ENCODE peak calls at places on chromosomes 1 and 21, in four cellular contexts. N is fibroblast of lung, Q is mesothelial cell of epicardium, P is HFF-Myc. J is an unnamed sample.

GRCh38 chr21:37220433-37220980 is 46.6 kb downstream of the VPS26C start:
- DNase-seq in N (peak), Q (no peak), P (no peak), J (peak)

GRCh38 chr1:40039757-40040510 is 595 bp upstream of the CAP1 start:
- DNase-seq in N (peak), Q (peak), P (peak), J (peak)

GRCh38 chr1:12620931-12621330 is 2.9 kb upstream of the DHRS3 start:
- DNase-seq in N (no peak), Q (no peak), P (no peak), J (no peak)

GRCh38 chr1:159879977-159880376 is 17.5 kb upstream of the VSIG8 start:
- DNase-seq in N (peak), Q (no peak), P (no peak), J (no peak)

GRCh38 chr1:239112092-239112491 is 274.3 kb upstream of the CHRM3 start:
- DNase-seq in N (no peak), Q (no peak), P (no peak), J (no peak)

GRCh38 chr1:16351994-16352841 is at the start of gene FBXO42:
- DNase-seq in N (peak), Q (peak), P (peak), J (peak)

GRCh38 chr1:171206956-171207355 is 21.9 kb downstream of the FMO2 start:
- DNase-seq in N (no peak), Q (no peak), P (no peak), J (no peak)

GRCh38 chr1:153341431-153341934 is 7.2 kb downstream of the PGLYRP4 start:
- DNase-seq in N (no peak), Q (no peak), P (no peak), J (no peak)

GRCh38 chr1:112093372-112093694 is 103.9 kb upstream of the KCND3 start:
- DNase-seq in N (no peak), Q (no peak), P (no peak), J (no peak)

GRCh38 chr1:214882621-214883020 is 199.9 kb upstream of the KCNK2 start:
- DNase-seq in N (no peak), Q (no peak), P (no peak), J (no peak)

GRCh38 chr1:223229756-223230155 is 86.7 kb upstream of the TLR5 start:
- DNase-seq in N (no peak), Q (peak), P (no peak), J (no peak)

GRCh38 chr1:28449904-28450303 is 55.9 kb upstream of the RCC1 start:
- DNase-seq in N (no peak), Q (no peak), P (no peak), J (peak)

GRCh38 chr21:42666918-42667317 is 13.5 kb downstream of the PDE9A start:
- DNase-seq in N (no peak), Q (no peak), P (no peak), J (no peak)

GRCh38 chr1:181013144-181013543 is 9.5 kb downstream of the STX6 start:
- DNase-seq in N (no peak), Q (no peak), P (no peak), J (peak)

GRCh38 chr1:82819234-82819633 is 1018.5 kb downstream of the ADGRL2 start:
- DNase-seq in N (no peak), Q (no peak), P (no peak), J (peak)

GRCh38 chr1:165933446-165934170 is 106.2 kb downstream of the UCK2 start:
- DNase-seq in N (no peak), Q (no peak), P (no peak), J (no peak)

GRCh38 chr1:218880484-218881060 is 293.1 kb upstream of the LYPLAL1 start:
- DNase-seq in N (no peak), Q (no peak), P (no peak), J (no peak)

GRCh38 chr1:111649648-111650047 is 30.1 kb downstream of the RAP1A start:
- DNase-seq in N (no peak), Q (no peak), P (no peak), J (no peak)

GRCh38 chr1:226602186-226603029 is 53.8 kb downstream of the STUM start:
- DNase-seq in N (peak), Q (no peak), P (peak), J (no peak)

GRCh38 chr1:54528613-54529012 is 19.4 kb upstream of the ACOT11 start:
- DNase-seq in N (no peak), Q (no peak), P (no peak), J (no peak)

GRCh38 chr1:204169871-204170270 is 3.7 kb upstream of the REN start:
- DNase-seq in N (no peak), Q (no peak), P (no peak), J (no peak)

GRCh38 chr1:76395059-76395458 is 320.5 kb downstream of the ST6GALNAC3 start:
- DNase-seq in N (no peak), Q (no peak), P (no peak), J (no peak)

GRCh38 chr1:174023438-174023837 is 1.3 kb upstream of the RC3H1 start:
- DNase-seq in N (no peak), Q (no peak), P (no peak), J (no peak)

GRCh38 chr1:195948123-195948895 is 659.9 kb downstream of the KCNT2 start:
- DNase-seq in N (no peak), Q (no peak), P (no peak), J (no peak)

GRCh38 chr21:18245493-18245967 is 897 bp downstream of the CHODL start:
- DNase-seq in N (no peak), Q (no peak), P (no peak), J (no peak)

GRCh38 chr1:153919879-153920852 is 2.6 kb downstream of the GATAD2B start:
- DNase-seq in N (peak), Q (no peak), P (peak), J (peak)

GRCh38 chr1:55472784-55473183 is 257.6 kb upstream of the USP24 start:
- DNase-seq in N (no peak), Q (no peak), P (no peak), J (no peak)

GRCh38 chr1:890661-891060 is 33.1 kb upstream of the SAMD11 start:
- DNase-seq in N (peak), Q (no peak), P (no peak), J (no peak)

GRCh38 chr1:162347281-162347680 is 29.4 kb downstream of the SPATA46 start:
- DNase-seq in N (no peak), Q (no peak), P (no peak), J (no peak)

GRCh38 chr1:202698276-202698675 is 12.0 kb downstream of the SYT2 start:
- DNase-seq in N (no peak), Q (no peak), P (no peak), J (no peak)

GRCh38 chr1:3066250-3066711 is 2.7 kb upstream of the PRDM16 start:
- DNase-seq in N (peak), Q (peak), P (no peak), J (no peak)

GRCh38 chr1:226797151-226797550 is 58.1 kb upstream of the ITPKB start:
- DNase-seq in N (no peak), Q (no peak), P (no peak), J (no peak)

GRCh38 chr1:214418380-214418779 is 133.0 kb downstream of the PTPN14 start:
- DNase-seq in N (peak), Q (no peak), P (no peak), J (no peak)

GRCh38 chr1:70003509-70003908 is 201.9 kb downstream of the LRRC40 start:
- DNase-seq in N (no peak), Q (no peak), P (no peak), J (no peak)

GRCh38 chr1:183306317-183307042 is 111.7 kb downstream of the NMNAT2 start:
- DNase-seq in N (peak), Q (no peak), P (no peak), J (no peak)

GRCh38 chr1:90371106-90371813 is 345.8 kb downstream of the BARHL2 start:
- DNase-seq in N (peak), Q (no peak), P (no peak), J (no peak)

GRCh38 chr1:206041640-206042039 is 11.3 kb upstream of the RHEX start:
- DNase-seq in N (no peak), Q (no peak), P (no peak), J (no peak)

DNA sequence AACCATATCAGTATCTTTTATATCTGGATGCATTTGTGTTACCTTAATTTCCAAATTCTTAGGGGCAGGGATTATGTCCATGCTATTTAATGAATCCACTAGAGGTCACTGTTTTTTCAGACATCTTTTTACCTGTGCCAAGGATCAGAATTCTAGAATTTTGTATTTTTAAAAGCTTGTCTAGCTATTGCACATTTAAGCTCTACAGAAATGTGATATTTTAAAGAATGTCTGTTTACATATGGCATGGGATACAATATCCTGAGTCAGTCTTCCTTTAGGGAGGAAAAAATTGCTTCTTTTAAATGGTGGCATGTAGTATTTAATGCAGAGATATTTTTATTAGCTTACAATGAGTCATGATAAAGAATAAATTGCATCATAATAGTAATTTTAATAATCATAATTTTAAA is 11.3 kb downstream of the RPAP2 start:
- DNase-seq in N (peak), Q (no peak), P (no peak), J (no peak)
- TF ChIP-seq CTCF in N (peak), Q (peak), P (peak), J (peak)

GRCh38 chr1:79198841-79199240 is 192.3 kb upstream of the ADGRL4 start:
- DNase-seq in N (peak), Q (no peak), P (no peak), J (no peak)
- TF ChIP-seq CTCF in N (no peak), Q (no peak), P (no peak), J (no peak)

GRCh38 chr1:207893737-207894582 is 17.0 kb downstream of the CD34 start:
- DNase-seq in N (no peak), Q (no peak), P (no peak), J (no peak)

GRCh38 chr1:207898836-207899235 is 12.1 kb downstream of the CD34 start:
- DNase-seq in N (no peak), Q (no peak), P (no peak), J (no peak)

GRCh38 chr1:207896547-207896946 is 14.4 kb downstream of the CD34 start:
- DNase-seq in N (no peak), Q (no peak), P (no peak), J (no peak)

GRCh38 chr1:207898260-207898659 is 12.7 kb downstream of the CD34 start:
- DNase-seq in N (no peak), Q (no peak), P (no peak), J (no peak)

GRCh38 chr1:207897188-207897587 is 13.7 kb downstream of the CD34 start:
- DNase-seq in N (peak), Q (no peak), P (no peak), J (no peak)
- TF ChIP-seq CTCF in N (peak), Q (peak), P (no peak), J (no peak)

GRCh38 chr1:209080170-209080781 is 503.2 kb upstream of the CAMK1G start:
- DNase-seq in N (no peak), Q (no peak), P (no peak), J (no peak)

GRCh38 chr1:209074575-209075250 is 508.8 kb upstream of the CAMK1G start:
- DNase-seq in N (no peak), Q (no peak), P (no peak), J (no peak)

GRCh38 chr1:209072481-209072880 is 511.0 kb upstream of the CAMK1G start:
- DNase-seq in N (no peak), Q (no peak), P (no peak), J (no peak)

GRCh38 chr1:209073879-209074278 is 509.6 kb upstream of the CAMK1G start:
- DNase-seq in N (no peak), Q (no peak), P (no peak), J (no peak)

DNA sequence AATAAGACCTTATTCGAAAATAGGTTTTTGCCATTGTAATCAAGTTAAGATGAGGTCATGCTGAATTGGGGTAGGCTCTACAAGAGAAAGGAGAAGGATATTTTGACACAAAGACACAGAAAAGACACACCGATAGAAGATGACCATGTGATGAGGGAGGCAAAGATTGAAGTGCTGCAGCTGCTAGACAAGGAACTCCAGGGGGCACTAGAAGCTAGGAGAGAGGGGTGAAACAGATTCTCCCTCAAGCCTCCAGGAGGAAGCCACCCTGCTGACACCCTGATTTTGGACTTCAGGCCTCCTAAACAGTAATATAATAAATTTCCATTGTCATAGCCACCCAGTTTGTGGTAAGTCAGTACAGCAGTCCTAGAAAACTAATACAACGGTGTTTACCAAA is 506.8 kb upstream of the CAMK1G start:
- DNase-seq in N (peak), Q (no peak), P (no peak), J (no peak)
- TF ChIP-seq CTCF in N (no peak), Q (no peak), P (peak), J (no peak)

DNA sequence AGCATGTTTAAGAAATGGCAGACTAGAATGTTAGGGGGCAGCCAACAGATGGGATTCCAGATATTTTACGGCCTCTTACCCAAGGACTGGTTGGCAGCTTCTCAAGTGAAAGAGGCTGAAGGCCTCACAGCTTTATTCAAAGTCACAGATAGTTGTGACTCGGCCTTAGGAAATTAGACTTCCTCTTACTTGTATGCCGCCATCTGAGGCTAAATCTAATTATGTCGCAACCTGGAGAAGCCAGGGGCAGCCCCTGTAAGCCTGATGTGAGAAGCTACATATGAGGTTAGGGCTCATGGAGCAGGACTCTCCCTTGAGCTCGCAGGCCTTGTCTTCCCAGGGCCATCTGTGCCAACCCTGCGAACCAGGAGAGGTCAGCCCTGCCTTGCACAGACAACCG is 352.5 kb downstream of the HHAT start:
- DNase-seq in N (no peak), Q (no peak), P (no peak), J (no peak)
- TF ChIP-seq CTCF in N (no peak), Q (no peak), P (no peak), J (no peak)

GRCh38 chr1:17773626-17774326 is 18.6 kb downstream of the ACTL8 start:
- DNase-seq in N (no peak), Q (no peak), P (no peak), J (no peak)
- TF ChIP-seq CTCF in N (no peak), Q (no peak), P (no peak), J (no peak)

DNA sequence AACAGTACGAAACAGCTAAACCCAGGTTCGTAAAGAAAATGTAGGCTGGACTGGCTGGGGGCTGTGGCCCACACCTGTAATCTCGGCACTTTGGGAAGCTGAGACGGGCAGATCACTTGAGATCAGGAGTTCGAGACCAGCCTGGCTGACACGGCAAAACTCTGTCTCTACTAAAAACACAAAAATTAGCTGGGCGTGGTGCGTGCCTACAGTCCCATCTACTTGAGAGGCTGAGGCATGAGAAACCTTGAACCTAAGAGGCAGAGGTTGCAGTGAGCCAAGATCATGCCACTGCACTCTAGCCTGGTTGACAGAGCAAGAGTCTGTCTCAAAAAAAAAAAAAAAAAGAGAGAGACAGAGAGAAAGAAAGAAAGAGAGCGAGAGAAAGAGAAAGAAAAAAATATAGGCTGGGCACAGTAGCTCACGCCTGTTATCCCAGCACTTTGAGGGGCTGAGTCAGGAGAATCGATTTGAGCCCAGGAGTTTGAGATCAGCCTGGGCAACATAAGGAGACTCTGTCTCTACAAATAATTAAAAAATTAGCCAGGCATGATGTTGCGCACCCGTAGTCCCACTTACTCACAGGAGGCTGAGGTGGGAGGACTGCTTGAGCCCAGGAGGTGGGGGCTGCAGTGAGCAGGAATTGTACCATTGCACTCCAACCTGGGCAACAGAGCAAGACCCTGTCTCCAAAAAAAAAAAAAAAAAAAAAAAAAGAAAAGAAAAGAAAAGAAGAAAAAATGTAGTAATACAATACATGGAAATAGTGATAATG is 35.7 kb downstream of the CAPZB start:
- DNase-seq in N (no peak), Q (no peak), P (no peak), J (no peak)
- TF ChIP-seq CTCF in N (no peak), Q (no peak), P (no peak), J (no peak)

DNA sequence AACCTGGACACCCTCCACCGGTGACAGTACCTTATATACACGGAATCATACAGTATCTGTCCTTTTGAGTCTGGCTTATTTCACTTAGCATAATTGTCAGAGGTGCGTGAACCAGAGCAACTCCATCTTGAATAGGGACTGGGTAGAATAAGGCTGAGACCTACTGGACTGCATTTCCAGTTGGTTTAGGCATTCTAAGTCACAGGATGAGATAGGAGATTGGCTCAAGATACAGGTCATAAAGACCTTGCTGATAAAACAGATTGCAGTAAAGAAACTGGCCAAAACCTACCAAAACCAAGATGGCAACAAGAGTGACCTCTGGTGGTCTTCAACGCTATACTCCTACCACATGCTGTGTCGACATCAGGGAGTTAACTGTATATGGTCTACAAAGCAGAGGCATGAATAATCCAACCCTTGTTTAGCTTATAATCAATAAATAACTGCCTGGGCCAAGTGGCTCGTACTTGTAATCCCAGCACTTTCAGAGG is 1.4 kb upstream of the FDPS start:
- DNase-seq in N (peak), Q (no peak), P (no peak), J (peak)
- TF ChIP-seq CTCF in N (peak), Q (no peak), P (peak), J (peak)

GRCh38 chr1:86753700-86754099 is 49.3 kb downstream of the SH3GLB1 start:
- DNase-seq in N (no peak), Q (no peak), P (no peak), J (peak)
- TF ChIP-seq CTCF in N (no peak), Q (no peak), P (peak), J (no peak)

GRCh38 chr21:32994305-32994704 is 31.4 kb upstream of the OLIG2 start:
- DNase-seq in N (peak), Q (no peak), P (no peak), J (no peak)
- TF ChIP-seq CTCF in N (peak), Q (no peak), P (peak), J (peak)

J was measured in activated CD8-positive, alpha-beta T cell treated with anti-CD3 and anti-CD28 coated beads for 36 hours.